ENCODE peak calls at places on chromosomes 12 and 14, in eight cellular contexts. J, Q, L, I, C, D, X and T are unnamed samples.

GRCh38 chr12:83823386-83824045 is 1089.1 kb downstream of the SLC6A15 start:
- DNase-seq in J (no peak), Q (no peak), L (no peak), I (peak; percentile 84), C (peak; percentile 60), D (no peak), X (peak; percentile 48), T (peak; percentile 21)

GRCh38 chr14:51331651-51332367 is 91.8 kb downstream of the TMX1 start:
- DNase-seq in J (no peak), Q (no peak), L (no peak), I (no peak), C (no peak), D (no peak), X (no peak), T (no peak)

GRCh38 chr12:107568718-107569117 is 116.9 kb upstream of the PWP1 start:
- DNase-seq in J (no peak), Q (no peak), L (no peak), I (no peak), C (peak; percentile 71), D (no peak), X (no peak), T (no peak)

GRCh38 chr14:53035336-53035735 is 84.5 kb upstream of the FERMT2 start:
- DNase-seq in J (no peak), Q (no peak), L (no peak), I (no peak), C (no peak), D (no peak), X (no peak), T (no peak)

GRCh38 chr12:4630262-4630661 is 18.6 kb downstream of the AKAP3 start:
- DNase-seq in J (no peak), Q (no peak), L (no peak), I (peak; percentile 55), C (no peak), D (no peak), X (no peak), T (no peak)

GRCh38 chr12:26523708-26524150 is 309.3 kb downstream of the ITPR2 start:
- DNase-seq in J (peak; percentile 70), Q (peak; percentile 4), L (no peak), I (no peak), C (peak; percentile 88), D (no peak), X (no peak), T (no peak)

GRCh38 chr12:49121047-49121696 is 10.0 kb downstream of the TUBA1B start:
- DNase-seq in J (peak; percentile 19), Q (no peak), L (no peak), I (peak; percentile 84), C (peak; percentile 84), D (no peak), X (peak; percentile 52), T (peak; percentile 13)

GRCh38 chr12:101642115-101643067 is 47.6 kb downstream of the MYBPC1 start:
- DNase-seq in J (no peak), Q (peak; percentile 20), L (no peak), I (peak; percentile 94), C (peak; percentile 36), D (no peak), X (no peak), T (no peak)

GRCh38 chr14:87834594-87834993 is 158.4 kb downstream of the GALC start:
- DNase-seq in J (no peak), Q (no peak), L (no peak), I (no peak), C (no peak), D (no peak), X (no peak), T (no peak)

GRCh38 chr12:86660488-86661171 is 404.4 kb upstream of the MGAT4C start:
- DNase-seq in J (no peak), Q (no peak), L (no peak), I (no peak), C (peak; percentile 76), D (peak; percentile 65), X (no peak), T (no peak)

GRCh38 chr12:116674643-116675183 is 63.2 kb downstream of the SPRING1 start:
- DNase-seq in J (no peak), Q (no peak), L (no peak), I (no peak), C (no peak), D (no peak), X (no peak), T (no peak)

GRCh38 chr12:130639759-130640158 is 76.3 kb downstream of the RIMBP2 start:
- DNase-seq in J (no peak), Q (no peak), L (no peak), I (no peak), C (peak; percentile 82), D (no peak), X (no peak), T (no peak)

GRCh38 chr12:93137656-93138612 is 208.8 kb upstream of the EEA1 start:
- DNase-seq in J (no peak), Q (no peak), L (no peak), I (no peak), C (peak; percentile 91), D (peak; percentile 35), X (no peak), T (no peak)